ENCODE peak calls at places on chromosomes 7 and 10, in ten cellular contexts. M, E, I, R, O, W, A, K, T and B are unnamed samples.
A peak's percentile ranks its signal among the peaks of the same experiment; 100 is the strongest.

GRCh38 chr10:119693262-119693957 is 32.4 kb upstream of the INPP5F start:
- DNase-seq in T (no peak), I (no peak), R (no peak), E (no peak), O (no peak), W (no peak), A (peak; percentile 50), M (no peak), K (no peak), B (no peak)

GRCh38 chr7:17638727-17639126 is 301.6 kb downstream of the SNX13 start:
- DNase-seq in O (no peak), I (no peak), K (no peak), R (no peak), W (no peak), A (no peak), T (no peak), M (no peak), E (peak; percentile 91), B (no peak)

GRCh38 chr7:44561962-44562621 is 11.6 kb downstream of the DDX56 start:
- DNase-seq in M (no peak), W (peak; percentile 43), A (no peak), K (peak; percentile 52), O (peak; percentile 79), T (peak; percentile 29), E (no peak), R (peak; percentile 73), I (peak; percentile 31), B (peak; percentile 55)

GRCh38 chr10:51297438-51297837 is 223.2 kb downstream of the PRKG1 start:
- DNase-seq in I (no peak), T (peak; percentile 41), R (no peak), W (no peak), E (no peak), A (peak; percentile 36), O (no peak), M (no peak), K (no peak), B (peak; percentile 42)

GRCh38 chr7:144854839-144855424 is 19.1 kb upstream of the TPK1 start:
- DNase-seq in T (no peak), M (peak; percentile 47), K (no peak), E (peak; percentile 15), A (peak; percentile 22), W (peak; percentile 78), R (no peak), O (no peak), I (no peak), B (peak; percentile 1)

GRCh38 chr7:26686448-26686981 is 177.9 kb downstream of the SKAP2 start:
- DNase-seq in E (peak; percentile 45), T (peak; percentile 45), A (peak; percentile 85), M (peak; percentile 17), I (no peak), W (peak; percentile 76), O (no peak), K (peak; percentile 25), R (no peak), B (peak; percentile 25)

GRCh38 chr10:54800677-54801480 is at the start of gene PCDH15:
- DNase-seq in K (peak; percentile 14), A (peak; percentile 35), R (no peak), O (no peak), E (peak; percentile 78), T (no peak), M (peak; percentile 37), W (peak; percentile 80), I (no peak), B (no peak)

GRCh38 chr7:92645531-92646061 is 55.4 kb upstream of the FAM133B start:
- DNase-seq in R (peak; percentile 75), W (no peak), O (peak; percentile 59), K (no peak), A (no peak), E (peak; percentile 81), M (no peak), I (no peak), T (no peak), B (no peak)

GRCh38 chr10:19877466-19878255 is 61.4 kb downstream of the PLXDC2 start:
- DNase-seq in A (no peak), M (no peak), R (no peak), E (no peak), W (peak; percentile 12), I (no peak), T (no peak), K (no peak), O (no peak), B (no peak)

GRCh38 chr7:55339033-55339995 is 25.8 kb upstream of the LANCL2 start:
- DNase-seq in I (no peak), O (no peak), K (no peak), T (no peak), R (no peak), W (no peak), A (no peak), E (no peak), M (no peak), B (no peak)

GRCh38 chr10:5089869-5090268 is 4.3 kb upstream of the AKR1C3 start:
- DNase-seq in A (peak; percentile 12), M (no peak), K (no peak), W (peak; percentile 79), O (no peak), R (no peak), E (no peak), I (no peak), T (no peak), B (peak; percentile 48)

GRCh38 chr7:44044315-44045225 is at the start of gene DBNL:
- DNase-seq in R (peak; percentile 97), E (peak; percentile 96), O (peak; percentile 98), I (peak; percentile 42), T (peak; percentile 83), K (peak; percentile 96), M (peak; percentile 99), A (peak; percentile 86), W (peak; percentile 97), B (peak; percentile 89)

GRCh38 chr10:114430688-114431413 is 26.5 kb upstream of the AFAP1L2 start:
- DNase-seq in A (no peak), M (no peak), R (no peak), W (no peak), O (no peak), E (no peak), I (no peak), T (no peak), K (no peak), B (no peak)

GRCh38 chr10:123009105-123009805 is 449 bp downstream of the ACADSB start:
- DNase-seq in E (peak; percentile 8), A (peak; percentile 17), K (peak; percentile 43), R (peak; percentile 30), M (peak; percentile 66), O (peak; percentile 64), W (peak; percentile 34), T (no peak), I (no peak), B (no peak)

GRCh38 chr10:8055420-8056349 is 1.2 kb downstream of the GATA3 start:
- DNase-seq in M (no peak), I (no peak), E (no peak), O (no peak), K (peak; percentile 37), A (no peak), W (peak; percentile 64), R (no peak), T (no peak), B (no peak)

GRCh38 chr7:303884-304573 is 14.1 kb downstream of the FOXL3 start:
- DNase-seq in E (no peak), T (no peak), A (no peak), O (peak; percentile 20), K (no peak), I (no peak), R (no peak), W (no peak), M (no peak), B (no peak)

GRCh38 chr10:81081887-81082620 is 544.4 kb downstream of the SH2D4B start:
- DNase-seq in R (no peak), O (no peak), I (no peak), K (no peak), E (no peak), M (no peak), A (no peak), W (peak; percentile 71), T (no peak), B (no peak)
- TF ChIP-seq CTCF in R (no peak), O (no peak), I (no peak), K (peak; percentile 11), E (peak; percentile 74), M (no peak), A (no peak), W (peak; percentile 68), T (no peak), B (no peak)

DNA sequence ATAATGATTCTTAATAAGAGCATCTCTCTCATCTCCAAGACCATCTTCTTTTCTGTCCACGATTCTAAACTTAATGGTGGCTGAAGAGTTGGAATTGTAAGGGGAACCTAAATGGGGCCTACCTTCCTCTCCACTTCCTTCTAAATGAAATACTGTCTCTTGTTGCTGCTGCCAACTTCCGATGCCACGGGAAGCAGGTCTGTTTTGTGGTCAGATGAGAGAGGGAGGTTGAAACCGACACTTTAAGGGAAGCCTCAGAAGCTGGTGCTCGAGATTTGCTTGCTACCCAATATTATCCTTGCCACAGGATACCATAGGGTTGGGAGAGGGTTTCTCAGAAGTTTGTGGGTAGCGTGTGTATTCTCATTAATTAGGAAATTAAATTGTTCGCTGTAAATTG is 464.1 kb downstream of the SUGCT start:
- DNase-seq in W (no peak), M (no peak), K (no peak), E (no peak), I (no peak), O (no peak), A (no peak), T (no peak), R (no peak), B (no peak)
- TF ChIP-seq CTCF in W (no peak), M (no peak), K (no peak), E (no peak), I (no peak), O (no peak), A (no peak), T (no peak), R (no peak), B (no peak)

DNA sequence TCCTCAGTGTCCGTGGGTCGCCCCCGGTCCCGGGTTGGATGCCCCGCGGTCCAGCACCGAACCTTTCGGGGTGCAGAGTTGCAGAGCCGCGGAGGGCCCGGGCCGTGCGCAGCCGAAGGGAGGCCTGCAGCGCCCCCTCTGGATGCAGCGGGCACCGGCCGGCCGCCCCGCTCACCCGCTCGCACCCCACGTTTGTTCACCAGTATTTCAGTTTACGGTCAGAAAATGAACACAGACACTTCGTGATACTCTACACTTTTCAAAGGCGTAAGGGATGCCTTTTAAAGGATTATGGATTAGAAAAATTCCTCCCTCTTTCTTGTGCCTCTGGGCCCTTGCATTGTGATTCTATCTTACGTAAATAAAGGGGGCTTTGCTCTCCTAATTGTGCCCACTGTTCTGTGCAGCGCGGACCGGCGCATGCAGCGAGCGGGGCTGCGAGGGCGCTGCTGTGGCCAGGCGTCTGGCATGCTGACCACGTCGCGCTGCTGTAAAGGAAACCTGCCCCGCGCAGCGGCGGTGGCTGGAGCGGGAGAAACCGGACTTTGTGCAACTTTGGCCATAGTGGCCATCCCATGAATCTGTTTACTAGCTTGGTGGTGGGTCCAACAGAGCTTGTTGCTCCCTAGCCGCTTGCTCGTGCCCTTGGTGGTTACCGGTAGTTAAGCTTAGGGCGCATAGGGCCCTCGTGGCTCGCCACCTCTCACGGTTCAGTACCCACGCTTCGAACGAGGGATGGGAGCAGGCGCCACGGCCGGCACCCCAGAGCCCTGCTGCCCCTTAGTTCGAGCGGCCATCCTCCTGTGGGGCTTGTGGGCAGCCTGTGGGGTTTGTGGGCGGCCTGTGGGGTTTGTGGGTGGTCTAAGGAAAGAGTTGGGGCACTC is 755 bp upstream of the MEST start:
- DNase-seq in E (no peak), I (no peak), A (peak; percentile 54), M (peak; percentile 87), O (peak; percentile 61), R (peak; percentile 37), T (no peak), K (peak; percentile 53), W (peak; percentile 78), B (no peak)
- TF ChIP-seq CTCF in E (no peak), I (peak; percentile 65), A (peak; percentile 68), M (peak; percentile 71), O (peak; percentile 43), R (peak; percentile 46), T (peak; percentile 49), K (peak; percentile 45), W (peak; percentile 69), B (peak; percentile 77)

GRCh38 chr10:126029999-126030398 is 133.6 kb downstream of the FANK1 start:
- DNase-seq in M (no peak), A (no peak), E (no peak), R (no peak), W (no peak), I (no peak), T (no peak), K (no peak), O (no peak), B (no peak)
- TF ChIP-seq CTCF in M (no peak), A (no peak), E (no peak), R (no peak), W (no peak), I (no peak), T (no peak), K (no peak), O (no peak), B (no peak)